ENCODE peak calls at places on chromosomes 11 and 22, in ten cellular contexts. C is NCI-H1092; I is NCI-H1694 treated with DMSO at 0.1 percent for 48 hours; N is NCI-H345; P is stimulated activated CD8-positive, alpha-beta memory T cell treated with anti-CD3 and anti-CD28 coated beads, Interleukin-4, amount 100 ng/mL, for 48 hours; M is H54; F is activated CD4-positive, alpha-beta T cell treated with anti-CD3 and anti-CD28 coated beads for 48 hours; E is GM04503; Z is effector CD4-positive, alpha-beta T cell; Q is activated T-cell treated with anti-CD3 and anti-CD28 coated beads for 24 hours. X is an unnamed sample.

GRCh38 chr11:2578006-2578933 is 121.5 kb downstream of the KCNQ1OT1 start:
- DNase-seq in C (no peak), I (no peak), N (no peak), P (no peak), M (no peak), F (no peak), E (no peak), Z (peak; percentile 0), Q (no peak), X (no peak)

GRCh38 chr11:86910592-86910991 is 44.6 kb downstream of the FZD4 start:
- DNase-seq in C (no peak), I (no peak), N (no peak), P (no peak), M (no peak), F (no peak), E (no peak), Z (no peak), Q (no peak), X (no peak)

GRCh38 chr11:67633758-67634365 is 4.1 kb upstream of the NUDT8 start:
- DNase-seq in C (no peak), I (no peak), N (no peak), P (no peak), M (no peak), F (no peak), E (no peak), Z (no peak), Q (no peak), X (no peak)

GRCh38 chr11:102950622-102951081 is 4.9 kb downstream of the MMP13 start:
- DNase-seq in C (no peak), I (no peak), N (no peak), P (no peak), M (no peak), F (no peak), E (peak; percentile 44), Z (no peak), Q (no peak), X (no peak)

GRCh38 chr11:13896175-13896989 is 66.1 kb upstream of the SPON1 start:
- DNase-seq in C (no peak), I (no peak), N (no peak), P (no peak), M (no peak), F (no peak), E (no peak), Z (no peak), Q (no peak), X (no peak)

GRCh38 chr22:25139062-25139461 is 60.6 kb upstream of the CRYBB3 start:
- DNase-seq in C (no peak), I (no peak), N (no peak), P (no peak), M (no peak), F (no peak), E (no peak), Z (no peak), Q (no peak), X (no peak)

GRCh38 chr22:43293661-43294392 is 49.3 kb downstream of the SCUBE1 start:
- DNase-seq in C (no peak), I (peak; percentile 81), N (peak; percentile 33), P (no peak), M (peak; percentile 19), F (no peak), E (no peak), Z (no peak), Q (no peak), X (peak; percentile 78)

GRCh38 chr11:47204633-47204989 is 10.2 kb upstream of the DDB2 start:
- DNase-seq in C (no peak), I (no peak), N (no peak), P (no peak), M (peak; percentile 79), F (no peak), E (peak; percentile 44), Z (no peak), Q (no peak), X (no peak)

X was measured in erythroblast.